ENCODE peak calls at places on chromosomes 2 and 18, in seven cellular contexts. One of them, this sample, is unnamed. For H3K27me3 and H3K4me1, the result is how much of the 10 kb centered on the place peaks cover.

GRCh38 chr2:219423656-219424378 is 5.6 kb downstream of the DES start:
- DNase-seq in tibial artery: no peak
- DNase-seq in CD4-positive, alpha-beta memory T cell: no peak
- DNase-seq in adrenal gland: no peak
- DNase-seq in heart left ventricle: no peak
- DNase-seq in breast epithelium: no peak
- DNase-seq in MM.1S: no peak
- DNase-seq in this sample: no peak

GRCh38 chr18:24051256-24051947 is 36.8 kb downstream of the TTC39C start:
- DNase-seq in CD4-positive, alpha-beta memory T cell: no peak
- DNase-seq in heart left ventricle: no peak
- DNase-seq in MM.1S: no peak
- DNase-seq in breast epithelium: no peak
- DNase-seq in tibial artery: no peak
- DNase-seq in adrenal gland: peak
- DNase-seq in this sample: no peak

GRCh38 chr2:154620490-154620889 is 78.0 kb upstream of the KCNJ3 start:
- DNase-seq in heart left ventricle: no peak
- DNase-seq in adrenal gland: no peak
- DNase-seq in tibial artery: no peak
- DNase-seq in CD4-positive, alpha-beta memory T cell: no peak
- DNase-seq in MM.1S: no peak
- DNase-seq in breast epithelium: no peak
- DNase-seq in this sample: no peak

GRCh38 chr2:240143801-240144648 is 3.6 kb upstream of the OTOS start:
- DNase-seq in MM.1S: peak
- DNase-seq in adrenal gland: peak
- DNase-seq in breast epithelium: peak
- DNase-seq in tibial artery: peak
- DNase-seq in heart left ventricle: peak
- DNase-seq in CD4-positive, alpha-beta memory T cell: peak
- DNase-seq in this sample: peak

GRCh38 chr2:203804070-203804469 is 63.5 kb upstream of the CTLA4 start:
- DNase-seq in adrenal gland: no peak
- DNase-seq in tibial artery: peak
- DNase-seq in CD4-positive, alpha-beta memory T cell: peak
- DNase-seq in breast epithelium: peak
- DNase-seq in MM.1S: peak
- DNase-seq in heart left ventricle: no peak
- DNase-seq in this sample: peak

GRCh38 chr2:140580799-140581198 is 1550.0 kb downstream of the LRP1B start:
- DNase-seq in adrenal gland: no peak
- DNase-seq in tibial artery: no peak
- DNase-seq in breast epithelium: no peak
- DNase-seq in MM.1S: no peak
- DNase-seq in heart left ventricle: no peak
- DNase-seq in CD4-positive, alpha-beta memory T cell: no peak
- DNase-seq in this sample: no peak

GRCh38 chr2:101734511-101735165 is 37.1 kb downstream of the MAP4K4 start:
- DNase-seq in CD4-positive, alpha-beta memory T cell: no peak
- DNase-seq in breast epithelium: no peak
- DNase-seq in adrenal gland: no peak
- DNase-seq in MM.1S: no peak
- DNase-seq in heart left ventricle: no peak
- DNase-seq in tibial artery: no peak
- DNase-seq in this sample: no peak

GRCh38 chr18:57533399-57533884 is 53.1 kb downstream of the FECH start:
- DNase-seq in MM.1S: no peak
- DNase-seq in adrenal gland: peak
- DNase-seq in CD4-positive, alpha-beta memory T cell: no peak
- DNase-seq in heart left ventricle: no peak
- DNase-seq in tibial artery: no peak
- DNase-seq in breast epithelium: no peak
- DNase-seq in this sample: no peak

GRCh38 chr18:6069539-6069938 is 174.2 kb upstream of the TMEM200C start:
- DNase-seq in adrenal gland: no peak
- DNase-seq in MM.1S: no peak
- DNase-seq in heart left ventricle: no peak
- DNase-seq in tibial artery: no peak
- DNase-seq in breast epithelium: no peak
- DNase-seq in CD4-positive, alpha-beta memory T cell: no peak
- DNase-seq in this sample: no peak

GRCh38 chr2:183416741-183417140 is 292.5 kb downstream of the NUP35 start:
- DNase-seq in MM.1S: no peak
- DNase-seq in adrenal gland: no peak
- DNase-seq in breast epithelium: no peak
- DNase-seq in heart left ventricle: no peak
- DNase-seq in tibial artery: no peak
- DNase-seq in CD4-positive, alpha-beta memory T cell: no peak
- DNase-seq in this sample: no peak

GRCh38 chr18:3891245-3891644 is 441.3 kb downstream of the TGIF1 start:
- DNase-seq in adrenal gland: no peak
- DNase-seq in MM.1S: no peak
- DNase-seq in CD4-positive, alpha-beta memory T cell: no peak
- DNase-seq in heart left ventricle: no peak
- DNase-seq in breast epithelium: no peak
- DNase-seq in tibial artery: no peak
- DNase-seq in this sample: no peak

GRCh38 chr2:127762846-127763245 is 48.1 kb downstream of the WDR33 start:
- DNase-seq in MM.1S: no peak
- DNase-seq in breast epithelium: no peak
- DNase-seq in CD4-positive, alpha-beta memory T cell: no peak
- DNase-seq in heart left ventricle: no peak
- DNase-seq in adrenal gland: no peak
- DNase-seq in tibial artery: no peak
- DNase-seq in this sample: no peak

GRCh38 chr18:58601468-58602266 is 27.2 kb downstream of the ALPK2 start:
- DNase-seq in heart left ventricle: no peak
- DNase-seq in breast epithelium: no peak
- DNase-seq in CD4-positive, alpha-beta memory T cell: no peak
- DNase-seq in adrenal gland: no peak
- DNase-seq in tibial artery: no peak
- DNase-seq in MM.1S: no peak
- DNase-seq in this sample: no peak

GRCh38 chr18:3851159-3851558 is 401.2 kb downstream of the TGIF1 start:
- DNase-seq in CD4-positive, alpha-beta memory T cell: no peak
- DNase-seq in heart left ventricle: no peak
- DNase-seq in tibial artery: no peak
- DNase-seq in MM.1S: no peak
- DNase-seq in breast epithelium: no peak
- DNase-seq in adrenal gland: no peak
- DNase-seq in this sample: no peak

GRCh38 chr2:2112416-2113131 is 218.5 kb downstream of the MYT1L start:
- DNase-seq in tibial artery: no peak
- DNase-seq in MM.1S: no peak
- DNase-seq in breast epithelium: no peak
- DNase-seq in heart left ventricle: no peak
- DNase-seq in adrenal gland: no peak
- DNase-seq in CD4-positive, alpha-beta memory T cell: no peak
- DNase-seq in this sample: no peak
- H3K27me3 ChIP-seq in tibial artery: under half
- H3K27me3 ChIP-seq in MM.1S: under half
- H3K27me3 ChIP-seq in breast epithelium: under half
- H3K27me3 ChIP-seq in heart left ventricle: under half
- H3K27me3 ChIP-seq in adrenal gland: under half
- H3K27me3 ChIP-seq in CD4-positive, alpha-beta memory T cell: under half
- H3K27me3 ChIP-seq in this sample: under half

GRCh38 chr2:160407393-160408204 is 86.0 kb downstream of the RBMS1 start:
- DNase-seq in breast epithelium: peak
- DNase-seq in MM.1S: peak
- DNase-seq in CD4-positive, alpha-beta memory T cell: peak
- DNase-seq in tibial artery: peak
- DNase-seq in heart left ventricle: peak
- DNase-seq in adrenal gland: peak
- DNase-seq in this sample: peak
- H3K4me1 ChIP-seq in breast epithelium: under half
- H3K4me1 ChIP-seq in MM.1S: under half
- H3K4me1 ChIP-seq in CD4-positive, alpha-beta memory T cell: half or more
- H3K4me1 ChIP-seq in tibial artery: under half
- H3K4me1 ChIP-seq in heart left ventricle: under half
- H3K4me1 ChIP-seq in adrenal gland: half or more
- H3K4me1 ChIP-seq in this sample: under half

GRCh38 chr18:78973357-78974083 is 6.1 kb upstream of the SALL3 start:
- DNase-seq in CD4-positive, alpha-beta memory T cell: no peak
- DNase-seq in MM.1S: no peak
- DNase-seq in tibial artery: no peak
- DNase-seq in adrenal gland: no peak
- DNase-seq in breast epithelium: no peak
- DNase-seq in heart left ventricle: no peak
- DNase-seq in this sample: no peak
- H3K27me3 ChIP-seq in CD4-positive, alpha-beta memory T cell: under half
- H3K27me3 ChIP-seq in MM.1S: under half
- H3K27me3 ChIP-seq in tibial artery: half or more
- H3K27me3 ChIP-seq in adrenal gland: half or more
- H3K27me3 ChIP-seq in breast epithelium: half or more
- H3K27me3 ChIP-seq in heart left ventricle: half or more
- H3K27me3 ChIP-seq in this sample: under half

GRCh38 chr18:68376931-68377330 is 338.0 kb downstream of the TMX3 start:
- DNase-seq in breast epithelium: no peak
- DNase-seq in adrenal gland: no peak
- DNase-seq in MM.1S: no peak
- DNase-seq in CD4-positive, alpha-beta memory T cell: no peak
- DNase-seq in heart left ventricle: no peak
- DNase-seq in tibial artery: no peak
- DNase-seq in this sample: no peak
- H3K4me1 ChIP-seq in breast epithelium: under half
- H3K4me1 ChIP-seq in adrenal gland: under half
- H3K4me1 ChIP-seq in MM.1S: under half
- H3K4me1 ChIP-seq in CD4-positive, alpha-beta memory T cell: under half
- H3K4me1 ChIP-seq in heart left ventricle: under half
- H3K4me1 ChIP-seq in tibial artery: under half
- H3K4me1 ChIP-seq in this sample: under half

GRCh38 chr2:85137131-85137530 is 3.9 kb downstream of the TCF7L1 start:
- DNase-seq in adrenal gland: no peak
- DNase-seq in breast epithelium: no peak
- DNase-seq in tibial artery: no peak
- DNase-seq in MM.1S: no peak
- DNase-seq in CD4-positive, alpha-beta memory T cell: no peak
- DNase-seq in heart left ventricle: no peak
- DNase-seq in this sample: no peak
- H3K27me3 ChIP-seq in adrenal gland: under half
- H3K27me3 ChIP-seq in breast epithelium: under half
- H3K27me3 ChIP-seq in tibial artery: under half
- H3K27me3 ChIP-seq in MM.1S: under half
- H3K27me3 ChIP-seq in CD4-positive, alpha-beta memory T cell: under half
- H3K27me3 ChIP-seq in heart left ventricle: under half
- H3K27me3 ChIP-seq in this sample: under half

This sample was measured in right cardiac atrium.